ENCODE peak calls at places on chromosomes 2 and 18, in six cellular contexts. F is GM23248, Z is neural progenitor cell, H is PC-9, G is MM.1S, W is GM23338. J is an unnamed sample. For H3F3A and H3K36me3, the result is how much of the 10 kb centered on the place peaks cover.

GRCh38 chr2:20590704-20591515 is 60.0 kb downstream of the HS1BP3 start:
- DNase-seq in F (peak), Z (no peak), H (no peak), G (no peak), W (no peak), J (no peak)

GRCh38 chr18:58254873-58255511 is 211.0 kb downstream of the NEDD4L start:
- DNase-seq in F (no peak), Z (peak), H (no peak), G (no peak), W (peak), J (peak)

GRCh38 chr2:7953184-7953583 is 728.7 kb upstream of the ID2 start:
- DNase-seq in F (no peak), Z (peak), H (no peak), G (no peak), W (no peak), J (no peak)

GRCh38 chr2:219060821-219061791 is at the start of gene IHH:
- DNase-seq in F (peak), Z (peak), H (no peak), G (no peak), W (peak), J (peak)

GRCh38 chr2:191688934-191689695 is 11.2 kb downstream of the NABP1 start:
- DNase-seq in F (peak), Z (no peak), H (peak), G (no peak), W (peak), J (peak)

GRCh38 chr2:219298759-219299371 is 10.3 kb downstream of the PTPRN start:
- DNase-seq in F (peak), Z (peak), H (peak), G (peak), W (peak), J (peak)

GRCh38 chr2:129737660-129738527 is 241.6 kb upstream of the RAB6C start:
- DNase-seq in F (no peak), Z (no peak), H (no peak), G (no peak), W (no peak), J (no peak)

GRCh38 chr2:213848631-213849030 is 562.2 kb upstream of the VWC2L start:
- DNase-seq in F (no peak), Z (no peak), H (no peak), G (no peak), W (no peak), J (peak)

GRCh38 chr2:122251153-122251552 is 495.7 kb downstream of the TSN start:
- DNase-seq in F (peak), Z (no peak), H (no peak), G (no peak), W (no peak), J (peak)

GRCh38 chr2:176072951-176073904 is 10.5 kb downstream of the EVX2 start:
- DNase-seq in F (no peak), Z (peak), H (no peak), G (no peak), W (peak), J (no peak)
- TF ChIP-seq EZH2 in F (peak), Z (peak), H (peak), G (no peak), W (peak), J (no peak)

DNA sequence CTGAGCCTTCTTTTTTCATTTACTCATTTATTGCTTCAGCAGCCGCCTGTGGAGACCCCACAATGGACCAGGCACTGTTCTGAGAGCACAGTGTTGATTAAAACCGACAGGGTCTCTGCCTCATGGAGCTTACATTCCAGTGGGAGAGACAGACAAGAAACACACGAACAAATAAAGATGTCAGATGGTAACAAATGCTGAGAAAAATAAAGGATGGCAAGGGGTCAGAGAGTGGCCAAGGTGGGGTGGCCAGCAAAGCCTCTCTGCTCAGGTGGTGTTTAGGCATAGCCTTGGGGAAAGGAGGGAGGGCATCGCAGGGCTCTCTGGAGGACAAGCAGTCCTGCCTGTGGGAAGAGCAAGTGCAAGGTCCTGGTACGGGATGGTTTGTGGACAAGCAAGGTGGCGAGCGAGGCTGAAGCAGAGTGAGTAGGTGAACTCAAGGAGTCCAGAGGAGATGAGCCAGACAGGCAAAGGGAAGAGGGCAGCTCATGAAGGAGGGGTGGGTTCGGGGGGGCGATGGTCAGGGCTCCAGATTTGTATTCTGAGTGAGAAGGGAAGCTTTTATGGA is 8.7 kb upstream of the ITGB6 start:
- DNase-seq in F (no peak), Z (peak), H (no peak), G (no peak), W (no peak), J (no peak)
- H3F3A ChIP-seq in F (half or more), Z (under half), H (under half), G (under half), W (under half), J (under half)

DNA sequence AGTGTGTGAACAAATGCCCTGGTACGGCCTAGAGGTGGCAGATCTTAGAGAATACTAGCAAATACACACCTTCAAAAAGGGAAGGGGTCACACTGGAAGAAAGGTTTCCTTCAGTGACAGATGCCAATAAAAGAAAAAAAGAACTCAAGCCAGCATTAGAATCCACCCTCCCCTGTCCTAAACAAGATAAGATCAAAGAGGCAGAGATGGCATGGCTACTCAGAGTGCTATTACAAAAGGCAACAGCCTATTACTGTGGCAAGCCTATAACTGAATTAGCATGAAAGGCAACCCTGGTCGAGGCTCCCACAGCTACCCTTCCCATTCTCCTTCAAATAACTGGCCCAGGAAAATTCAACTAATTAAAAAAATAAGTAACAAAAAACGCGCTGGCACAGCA is 69.6 kb downstream of the SMC6 start:
- DNase-seq in F (no peak), Z (no peak), H (no peak), G (no peak), W (no peak), J (no peak)
- H3K36me3 ChIP-seq in F (under half), Z (under half), H (under half), G (under half), W (under half), J (under half)

DNA sequence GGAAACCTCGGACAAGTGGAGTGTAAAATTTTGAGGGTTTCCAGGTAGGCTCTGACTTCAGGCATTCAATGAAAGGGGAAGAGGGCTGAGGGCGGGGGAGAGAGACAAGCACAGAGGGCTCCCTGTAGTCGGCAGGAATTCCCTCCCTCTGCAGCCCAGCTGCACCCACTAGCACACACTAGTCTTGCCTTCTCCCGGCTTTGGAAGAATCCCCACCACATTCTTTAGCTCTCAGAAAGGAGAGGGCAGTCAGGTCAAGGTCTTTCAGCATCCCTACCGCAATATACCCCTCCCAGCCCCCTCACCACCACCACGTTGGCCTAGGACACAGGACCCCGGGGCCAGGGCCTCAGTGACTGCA is 9.7 kb upstream of the SATB2 start:
- DNase-seq in F (no peak), Z (peak), H (no peak), G (no peak), W (peak), J (no peak)
- TF ChIP-seq EZH2 in F (no peak), Z (no peak), H (no peak), G (no peak), W (no peak), J (no peak)

DNA sequence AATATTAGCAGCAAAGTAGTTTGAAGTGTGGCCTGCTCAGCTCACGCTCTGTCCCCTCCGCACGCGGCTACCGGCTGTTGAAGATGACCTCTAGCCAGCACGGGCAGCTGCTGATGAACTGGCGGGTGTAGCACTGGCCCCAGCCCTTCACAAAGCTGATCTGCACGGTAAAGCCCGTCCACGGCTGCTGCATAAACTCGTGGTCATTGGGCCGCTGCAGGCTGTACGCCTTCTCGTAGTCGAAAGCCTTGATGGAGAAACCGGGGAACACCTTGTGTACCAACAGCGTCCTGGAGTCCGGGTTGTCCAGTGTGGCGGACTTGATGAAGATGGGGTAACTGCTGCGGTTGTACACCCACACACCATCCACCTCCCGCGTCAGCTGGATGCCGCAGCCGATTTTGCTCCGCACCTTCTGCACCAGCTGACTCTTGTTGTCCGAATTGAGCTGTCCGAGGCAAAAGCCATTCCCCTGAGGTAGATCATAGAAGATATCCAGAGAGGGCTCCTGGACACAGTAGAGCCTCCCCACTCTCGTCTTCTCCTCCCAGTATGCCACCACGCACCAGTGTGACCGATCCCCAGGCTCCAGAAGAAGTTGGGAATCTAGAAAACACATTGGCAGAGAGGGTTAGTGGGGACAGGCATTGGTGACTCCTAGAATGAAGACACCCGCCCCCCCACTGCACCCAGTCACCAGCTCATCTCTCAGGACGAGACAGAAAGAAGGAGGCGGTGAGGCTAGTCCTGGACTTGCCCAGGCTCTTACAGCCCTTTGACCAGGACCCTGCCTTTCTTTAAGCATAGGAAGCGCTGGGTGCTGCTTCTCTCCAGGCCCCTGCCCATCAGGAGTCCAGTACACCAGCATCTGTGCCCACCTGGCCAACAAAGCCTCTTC is 29.2 kb downstream of the SMAD7 start:
- DNase-seq in F (peak), Z (peak), H (no peak), G (no peak), W (no peak), J (no peak)
- H3F3A ChIP-seq in F (half or more), Z (under half), H (under half), G (half or more), W (under half), J (under half)

GRCh38 chr2:36561223-36561944 is 36.6 kb downstream of the FEZ2 start:
- DNase-seq in F (peak), Z (no peak), H (peak), G (no peak), W (peak), J (peak)
- H3K36me3 ChIP-seq in F (under half), Z (under half), H (under half), G (under half), W (under half), J (under half)

GRCh38 chr2:40179801-40180200 is 272.1 kb downstream of the SLC8A1 start:
- DNase-seq in F (no peak), Z (no peak), H (no peak), G (no peak), W (no peak), J (no peak)
- TF ChIP-seq EZH2 in F (no peak), Z (no peak), H (no peak), G (no peak), W (no peak), J (no peak)

GRCh38 chr2:70088508-70089219 is 1.4 kb downstream of the PCBP1 start:
- DNase-seq in F (no peak), Z (no peak), H (no peak), G (no peak), W (no peak), J (no peak)
- H3F3A ChIP-seq in F (under half), Z (half or more), H (half or more), G (half or more), W (under half), J (under half)

DNA sequence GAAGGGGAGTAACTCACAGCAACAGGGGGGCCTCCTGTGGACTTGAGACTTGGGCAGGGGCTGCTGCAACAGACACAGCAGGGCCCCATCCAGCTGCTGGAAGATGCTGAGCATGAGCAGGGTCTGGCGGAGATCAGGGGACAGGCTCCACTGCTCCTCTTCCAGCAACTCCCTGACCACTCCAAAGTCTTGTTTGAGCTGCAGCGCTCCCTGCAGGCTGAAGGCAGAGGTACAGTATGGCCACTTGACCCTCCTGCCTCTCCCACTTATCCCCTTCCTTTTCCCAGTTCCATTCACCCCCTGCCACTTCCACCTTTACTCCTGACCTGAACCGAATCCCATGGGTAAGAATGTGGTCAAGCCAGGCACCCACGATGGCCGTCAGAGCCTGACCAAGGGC is 2.4 kb upstream of the MRPL53 start:
- DNase-seq in F (no peak), Z (peak), H (no peak), G (no peak), W (peak), J (no peak)
- H3K36me3 ChIP-seq in F (under half), Z (under half), H (under half), G (under half), W (under half), J (under half)

DNA sequence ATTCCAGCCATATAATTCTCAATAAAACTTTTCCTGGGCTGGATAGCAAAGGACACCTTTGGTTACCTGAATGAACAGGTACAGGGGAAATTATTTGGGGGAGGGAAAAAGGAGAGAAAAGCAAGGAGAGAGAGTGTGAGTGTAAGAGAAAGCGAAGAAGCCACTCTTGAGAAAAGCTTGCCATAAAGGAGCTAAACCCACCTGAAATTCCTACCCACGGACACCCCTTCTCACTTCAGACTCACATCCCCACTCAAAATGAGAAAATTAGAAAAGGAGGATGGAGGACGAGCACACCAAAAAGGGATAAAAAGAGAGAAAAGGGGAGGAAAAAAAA is 354 bp downstream of the ZEB2 start:
- DNase-seq in F (no peak), Z (no peak), H (no peak), G (no peak), W (no peak), J (no peak)
- TF ChIP-seq EZH2 in F (no peak), Z (no peak), H (no peak), G (no peak), W (no peak), J (no peak)